ENCODE peak calls at places on chromosomes 4 and X, in five cellular contexts. W is GM12878, U is K562, T is SK-N-SH, O is HepG2. E is an unnamed sample.

GRCh38 chr4:77818077-77818666 is 996 bp downstream of the CNOT6L start:
- DNase-seq in W (no peak), U (peak), T (peak), O (peak), E (peak)

GRCh38 chr4:149047368-149047767 is 605.2 kb upstream of the NR3C2 start:
- DNase-seq in W (no peak), U (no peak), O (no peak), T (no peak), E (no peak)

GRCh38 chr4:3347871-3348270 is 55.0 kb downstream of the RGS12 start:
- DNase-seq in U (no peak), T (no peak), O (no peak), W (no peak), E (no peak)

GRCh38 chr4:168502886-168503285 is 6.0 kb downstream of the PALLD start:
- DNase-seq in W (no peak), T (no peak), O (no peak), U (no peak), E (no peak)

GRCh38 chr4:89254847-89255246 is 52.8 kb downstream of the GPRIN3 start:
- DNase-seq in O (peak), U (peak), W (no peak), T (peak), E (peak)

GRCh38 chrX:149506349-149506748 is 1.2 kb upstream of the IDS start:
- DNase-seq in U (no peak), W (no peak), O (no peak), T (no peak), E (no peak)

GRCh38 chr4:166078956-166079355 is 205.9 kb downstream of the TLL1 start:
- DNase-seq in U (no peak), O (no peak), T (no peak), W (no peak), E (no peak)

GRCh38 chr4:37537484-37537883 is 148.7 kb downstream of the RELL1 start:
- DNase-seq in O (no peak), U (no peak), W (no peak), T (no peak), E (no peak)

GRCh38 chr4:123597586-123597985 is 201.0 kb downstream of the SPRY1 start:
- DNase-seq in O (no peak), W (no peak), T (no peak), U (no peak), E (no peak)

GRCh38 chrX:40090961-40091360 is 6.8 kb downstream of the BCOR start:
- DNase-seq in O (no peak), T (no peak), W (no peak), U (no peak), E (no peak)

GRCh38 chrX:40091691-40092421 is 5.9 kb downstream of the BCOR start:
- DNase-seq in W (no peak), T (peak), O (no peak), U (no peak), E (no peak)

GRCh38 chrX:40088803-40089540 is 8.8 kb downstream of the BCOR start:
- DNase-seq in U (no peak), O (no peak), T (no peak), W (no peak), E (no peak)

GRCh38 chrX:40088299-40088625 is 9.5 kb downstream of the BCOR start:
- DNase-seq in T (no peak), W (no peak), U (no peak), O (no peak), E (no peak)

DNA sequence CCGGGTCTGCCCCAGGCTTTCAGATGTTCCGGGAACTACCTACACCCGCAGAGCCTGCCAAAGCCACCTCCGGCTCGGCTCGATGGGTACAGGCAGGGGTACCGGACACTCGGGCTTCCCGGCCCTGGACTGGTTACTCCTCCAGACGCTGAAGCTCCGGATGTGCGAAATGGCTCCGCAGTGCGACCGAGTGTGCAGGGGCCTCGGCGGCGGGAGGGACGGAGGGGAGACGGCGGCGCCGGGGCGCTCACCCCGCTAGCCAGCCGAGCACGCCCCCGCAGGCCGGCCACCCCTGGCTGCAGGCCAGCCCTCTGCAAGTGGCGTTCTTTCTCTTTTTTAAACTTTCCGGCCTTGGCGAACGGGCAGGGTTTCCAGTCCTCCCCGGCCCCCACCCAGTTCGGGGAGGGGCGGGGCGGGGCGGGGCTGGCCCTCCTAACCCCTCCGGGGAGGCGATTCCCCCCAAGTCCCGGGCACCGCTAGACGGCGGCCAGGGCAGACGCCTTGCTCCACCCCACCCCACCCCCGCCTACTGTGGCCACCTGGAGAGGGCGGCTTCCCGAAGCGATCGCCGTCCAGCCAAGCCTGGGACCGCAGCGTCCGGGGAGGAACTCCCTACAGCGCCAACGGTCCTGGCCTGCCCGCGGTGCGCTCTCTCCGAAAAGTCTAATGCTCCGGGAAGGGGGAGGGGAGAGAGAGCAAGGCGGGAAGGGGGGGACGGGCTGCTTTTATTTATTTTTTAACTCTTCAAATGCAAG is 7.5 kb downstream of the BCOR start:
- DNase-seq in U (peak), T (peak), O (no peak), W (no peak), E (no peak)
- TF ChIP-seq TAF1 in U (no peak), T (no peak), O (no peak), W (no peak), E (no peak)

GRCh38 chr4:15945516-15945915 is 7.0 kb upstream of the FGFBP1 start:
- DNase-seq in T (no peak), O (no peak), W (no peak), U (no peak), E (no peak)
- TF ChIP-seq TAF1 in T (no peak), O (no peak), W (no peak), U (no peak), E (no peak)

GRCh38 chr4:115323106-115323684 is 209.8 kb upstream of the NDST4 start:
- DNase-seq in O (no peak), U (no peak), T (no peak), W (no peak), E (no peak)
- TF ChIP-seq TAF1 in O (no peak), U (no peak), T (no peak), W (no peak), E (no peak)

GRCh38 chrX:75228854-75229253 is 45.0 kb upstream of the UPRT start:
- DNase-seq in U (no peak), W (no peak), T (no peak), O (no peak), E (no peak)
- TF ChIP-seq TAF1 in U (no peak), W (no peak), T (no peak), O (no peak), E (no peak)

DNA sequence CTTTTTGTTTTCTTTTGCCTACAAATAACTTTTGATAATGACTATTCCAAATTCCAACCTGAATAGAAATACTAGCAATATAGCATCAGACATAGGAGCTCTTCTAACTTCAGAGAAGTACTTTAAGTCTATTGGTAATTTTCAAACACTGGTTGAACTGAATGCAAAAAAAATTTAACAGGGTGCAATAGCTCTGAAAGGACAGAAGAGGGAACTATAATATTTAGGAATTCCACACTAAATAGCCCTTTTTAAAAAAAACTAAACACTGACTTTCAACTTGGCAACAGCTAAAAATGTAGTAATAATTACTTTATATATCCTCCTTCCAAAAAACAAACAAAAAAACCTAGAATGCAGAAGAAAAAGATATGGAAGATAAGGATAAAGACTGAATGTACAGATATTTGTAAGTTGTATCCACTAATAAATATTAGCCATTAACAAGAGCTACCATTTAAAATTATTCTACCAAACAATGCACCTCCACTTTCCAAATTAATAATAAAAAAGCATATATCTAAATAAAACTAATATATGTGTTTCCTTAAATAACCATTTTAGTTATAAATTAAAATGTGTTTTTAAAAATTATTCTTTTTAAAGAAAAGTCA is 81.4 kb downstream of the FBXW7 start:
- DNase-seq in W (no peak), U (peak), T (peak), O (peak), E (no peak)
- TF ChIP-seq TAF1 in W (no peak), U (no peak), T (no peak), O (no peak), E (no peak)

E was measured in GM12892.